ENCODE peak calls at places on chromosomes 5 and 9, in four cellular contexts. F is OCI-LY7, W is GM23248, P is hepatocyte. L is an unnamed sample.
A peak's percentile ranks its signal among the peaks of the same experiment; 100 is the strongest.

GRCh38 chr9:114037249-114037648 is 40.9 kb downstream of the AMBP start:
- DNase-seq in F (no peak), W (no peak), P (no peak), L (no peak)

GRCh38 chr9:71793386-71794105 is 25.2 kb upstream of the CEMIP2 start:
- DNase-seq in F (no peak), W (peak; percentile 26), P (peak; percentile 31), L (no peak)

GRCh38 chr9:136264803-136265405 is 19.3 kb upstream of the QSOX2 start:
- DNase-seq in F (no peak), W (no peak), P (no peak), L (no peak)

GRCh38 chr5:57804007-57804444 is 321.4 kb upstream of the ACTBL2 start:
- DNase-seq in F (no peak), W (peak; percentile 83), P (no peak), L (no peak)

GRCh38 chr9:122008559-122008958 is 84.5 kb downstream of the TTLL11 start:
- DNase-seq in F (no peak), W (no peak), P (no peak), L (no peak)

GRCh38 chr5:132457371-132458225 is 33.0 kb downstream of the IRF1 start:
- DNase-seq in F (peak; percentile 75), W (peak; percentile 92), P (no peak), L (no peak)

GRCh38 chr9:81717061-81717746 is 27.9 kb upstream of the TLE1 start:
- DNase-seq in F (no peak), W (no peak), P (no peak), L (no peak)

GRCh38 chr5:131630963-131631350 is 4.1 kb downstream of the RAPGEF6 start:
- DNase-seq in F (no peak), W (peak; percentile 43), P (no peak), L (no peak)

GRCh38 chr9:126373241-126373640 is 46.6 kb downstream of the MVB12B start:
- DNase-seq in F (no peak), W (peak; percentile 62), P (no peak), L (peak; percentile 62)

GRCh38 chr9:106921341-106921899 is 58.5 kb downstream of the ZNF462 start:
- DNase-seq in F (no peak), W (peak; percentile 59), P (peak; percentile 91), L (no peak)

GRCh38 chr5:533243-534005 is 9.2 kb upstream of the SLC9A3 start:
- DNase-seq in F (no peak), W (no peak), P (no peak), L (no peak)

GRCh38 chr9:110029422-110029814 is 178.5 kb downstream of the C9orf152 start:
- DNase-seq in F (no peak), W (peak; percentile 89), P (peak; percentile 78), L (peak; percentile 46)

GRCh38 chr9:4228606-4229005 is 71.3 kb downstream of the GLIS3 start:
- DNase-seq in F (no peak), W (peak; percentile 63), P (peak; percentile 48), L (no peak)

GRCh38 chr9:22055090-22055489 is 46.0 kb upstream of the CDKN2B start:
- DNase-seq in F (no peak), W (no peak), P (no peak), L (no peak)

GRCh38 chr9:90296539-90296938 is 346.1 kb downstream of the DIRAS2 start:
- DNase-seq in F (no peak), W (no peak), P (no peak), L (no peak)

GRCh38 chr5:164708831-164709230 is 1203.4 kb downstream of the MAT2B start:
- DNase-seq in F (no peak), W (no peak), P (peak; percentile 5), L (no peak)

GRCh38 chr9:137793196-137793841 is 84.3 kb upstream of the CACNA1B start:
- DNase-seq in F (no peak), W (no peak), P (no peak), L (no peak)

GRCh38 chr5:106691701-106692100 is 979.0 kb downstream of the EFNA5 start:
- DNase-seq in F (no peak), W (no peak), P (no peak), L (no peak)

GRCh38 chr5:97545856-97546570 is 363.0 kb upstream of the RIOK2 start:
- DNase-seq in F (no peak), W (peak; percentile 55), P (no peak), L (no peak)

GRCh38 chr9:134325096-134325812 is 1.0 kb upstream of the RXRA start:
- DNase-seq in F (no peak), W (peak; percentile 82), P (peak; percentile 75), L (peak; percentile 45)

GRCh38 chr5:79261907-79262306 is 26.0 kb downstream of the JMY start:
- DNase-seq in F (peak; percentile 67), W (no peak), P (no peak), L (no peak)
- H4K20me1 ChIP-seq in F (no peaks in the 10 kb centered on the region), W (no peaks in the 10 kb centered on the region), P (peaks cover 12% of the 10 kb centered on the region), L (peaks cover 5% of the 10 kb centered on the region)

DNA sequence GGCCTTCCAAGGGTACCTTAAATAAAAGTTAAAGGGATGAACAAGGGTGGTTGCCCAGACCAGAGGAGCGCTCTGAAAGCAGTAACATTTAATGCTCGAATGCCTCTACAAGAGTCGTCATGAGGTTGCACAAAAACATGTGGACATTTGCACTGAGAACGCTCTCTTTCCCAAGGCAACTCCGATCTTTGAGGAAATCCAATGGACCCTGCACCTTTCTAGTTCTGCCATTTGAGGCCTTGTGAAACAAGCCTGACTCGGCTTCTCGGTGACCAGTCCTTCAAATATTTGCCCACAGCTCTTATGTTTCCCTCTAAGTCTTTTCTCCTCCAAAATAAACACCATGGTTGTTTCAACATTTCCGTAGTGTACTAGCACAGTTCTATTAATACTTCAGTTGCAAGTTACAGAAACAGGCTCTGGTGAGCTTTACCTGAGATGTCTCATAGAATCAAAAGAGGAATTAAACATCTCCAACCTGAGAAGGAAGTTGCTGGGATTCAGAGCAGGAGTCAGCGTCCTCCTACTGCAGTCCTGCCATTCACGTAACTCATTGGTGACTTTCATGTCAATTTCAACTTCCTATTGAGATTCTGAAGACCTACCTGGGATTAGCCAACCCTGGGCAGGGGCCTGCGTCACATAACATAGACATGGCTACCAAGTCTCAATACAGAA is 168.8 kb upstream of the RAI14 start:
- DNase-seq in F (no peak), W (peak; percentile 94), P (peak; percentile 55), L (peak; percentile 53)
- H2AFZ ChIP-seq in F (no peak overlapping the region), W (no peak overlapping the region), P (no peak overlapping the region), L (peak overlapping the region; percentile 60)

DNA sequence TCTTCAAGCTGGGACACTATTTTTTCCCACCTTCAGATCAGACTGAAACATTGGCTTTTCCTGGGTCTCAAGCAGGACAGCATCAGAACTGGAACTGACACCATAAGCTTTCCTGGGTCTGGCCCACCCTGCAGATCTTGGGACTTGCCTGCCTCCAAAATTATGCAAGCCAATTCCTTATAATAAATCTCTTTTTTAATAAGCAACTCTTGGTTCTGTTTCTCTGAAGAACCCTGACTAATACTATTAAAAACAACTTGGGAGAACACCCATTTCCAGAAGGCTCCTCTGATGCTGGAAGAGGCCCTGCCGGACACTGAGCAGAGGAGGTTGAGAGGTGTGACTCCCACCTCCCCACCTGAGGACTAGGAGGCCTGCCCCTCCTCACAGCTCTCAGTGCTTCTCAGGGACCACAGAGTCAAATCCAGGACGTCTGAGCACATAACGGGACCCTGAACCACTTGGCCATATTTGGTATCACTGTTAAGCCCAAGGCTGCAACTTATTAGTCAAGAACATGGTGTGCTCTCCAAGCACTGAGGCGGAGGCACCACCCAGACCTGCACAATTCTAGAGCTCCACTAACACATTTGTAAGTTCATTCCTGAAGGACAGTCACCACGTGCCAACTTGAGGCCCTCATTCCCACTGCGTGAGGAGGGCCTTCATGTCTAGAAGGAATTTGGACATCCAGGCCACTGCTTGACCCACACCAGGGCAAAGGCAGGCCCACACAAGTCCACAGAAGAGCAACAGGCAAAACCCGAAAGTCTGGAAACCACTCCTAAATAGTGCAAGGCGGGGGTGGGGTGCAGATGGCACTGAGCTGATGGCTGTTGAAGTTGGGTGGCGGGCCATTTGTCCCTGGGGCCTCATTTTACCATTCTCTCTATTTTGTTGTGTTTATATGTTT is 9.5 kb downstream of the SHC3 start:
- DNase-seq in F (no peak), W (no peak), P (no peak), L (peak; percentile 41)
- H3K9me2 ChIP-seq in F (no peaks in the 10 kb centered on the region), W (no peaks in the 10 kb centered on the region), P (no peaks in the 10 kb centered on the region), L (no peaks in the 10 kb centered on the region)

GRCh38 chr5:146457431-146457830 is 10.3 kb downstream of the TCERG1 start:
- DNase-seq in F (no peak), W (no peak), P (no peak), L (no peak)
- H4K20me1 ChIP-seq in F (peaks cover 62% of the 10 kb centered on the region), W (peaks cover 13% of the 10 kb centered on the region), P (peaks cover 41% of the 10 kb centered on the region), L (peaks cover 87% of the 10 kb centered on the region)

GRCh38 chr5:163269624-163270023 is 167.8 kb upstream of the CCNG1 start:
- DNase-seq in F (peak; percentile 0), W (no peak), P (peak; percentile 46), L (no peak)
- H2AFZ ChIP-seq in F (no peak overlapping the region), W (no peak overlapping the region), P (no peak overlapping the region), L (no peak overlapping the region)

GRCh38 chr5:116911074-116911473 is 336.5 kb upstream of the SEMA6A start:
- DNase-seq in F (peak; percentile 52), W (no peak), P (no peak), L (no peak)

GRCh38 chr5:116914869-116915504 is 340.4 kb upstream of the SEMA6A start:
- DNase-seq in F (no peak), W (no peak), P (no peak), L (no peak)
- H3K9me2 ChIP-seq in F (no peaks in the 10 kb centered on the region), W (no peaks in the 10 kb centered on the region), P (no peaks in the 10 kb centered on the region), L (no peaks in the 10 kb centered on the region)

DNA sequence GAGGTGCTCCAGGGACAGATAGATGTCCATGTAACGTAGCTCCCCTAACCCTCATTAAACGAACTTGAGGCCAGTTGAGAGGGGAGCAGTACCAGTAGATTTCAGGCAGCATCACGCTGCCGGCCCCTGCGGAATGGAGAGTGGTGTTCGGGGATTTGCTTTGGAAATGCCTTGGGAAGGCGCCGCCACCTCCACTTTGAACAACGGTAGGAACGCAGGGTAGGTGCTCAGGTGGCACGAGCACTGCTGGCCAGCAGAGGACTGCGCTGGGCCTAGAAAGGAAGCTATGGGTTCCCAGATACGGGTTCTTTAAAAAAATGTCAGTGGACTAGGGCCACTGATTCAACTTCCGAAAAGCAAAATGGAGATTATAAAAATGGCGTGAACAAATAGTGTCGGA is 271.8 kb downstream of the FANCC start:
- DNase-seq in F (no peak), W (no peak), P (no peak), L (no peak)
- H4K20me1 ChIP-seq in F (no peaks in the 10 kb centered on the region), W (peaks cover 9% of the 10 kb centered on the region), P (peaks cover 28% of the 10 kb centered on the region), L (peaks cover 50% of the 10 kb centered on the region)

GRCh38 chr9:130668196-130668595 is 3.8 kb downstream of the PRDM12 start:
- DNase-seq in F (no peak), W (no peak), P (no peak), L (no peak)
- H2AFZ ChIP-seq in F (no peak overlapping the region), W (no peak overlapping the region), P (no peak overlapping the region), L (no peak overlapping the region)

DNA sequence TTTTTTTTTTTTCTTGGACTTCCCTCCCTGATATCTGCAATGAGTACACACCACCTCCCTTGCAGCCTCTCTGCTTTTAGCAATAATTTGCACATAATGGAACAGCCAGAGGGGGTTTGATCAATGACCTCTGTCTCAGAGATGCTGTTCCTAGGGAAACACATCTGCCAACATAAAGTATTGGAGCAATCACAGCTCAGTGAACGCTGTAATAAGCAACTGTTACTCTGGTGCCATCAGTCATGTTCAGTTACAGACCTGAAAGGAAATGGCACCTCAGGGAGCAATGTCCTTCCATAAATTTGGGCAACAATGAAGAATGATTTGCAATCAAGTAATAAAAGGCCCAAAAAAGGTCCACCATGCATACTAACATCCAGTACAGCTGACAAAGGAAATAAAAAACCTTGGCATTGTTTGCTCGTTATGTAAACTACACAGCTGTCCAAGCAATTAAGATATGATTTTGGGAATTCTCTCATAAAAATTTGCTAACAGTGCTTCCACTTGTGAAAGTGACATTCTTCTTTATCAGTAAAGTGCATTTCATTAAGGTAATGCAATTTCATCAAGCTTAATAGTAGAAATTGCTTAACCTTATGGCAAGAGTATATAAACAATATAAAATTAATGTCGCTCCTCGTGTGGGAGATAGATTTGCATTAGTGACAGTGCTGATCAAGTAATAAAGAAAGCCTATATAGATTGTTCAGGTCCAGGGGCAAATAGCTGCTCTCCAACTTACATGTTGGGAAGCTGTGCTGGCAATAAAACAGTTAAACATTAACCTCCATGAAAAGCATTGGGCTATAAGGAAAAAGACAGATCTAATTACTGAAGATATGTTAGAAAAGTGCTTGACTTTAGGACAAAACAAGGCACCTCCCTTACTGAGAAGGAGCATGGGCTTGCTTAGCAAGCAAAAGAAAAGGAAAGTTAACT is 167.7 kb downstream of the RASEF start:
- DNase-seq in F (no peak), W (no peak), P (peak; percentile 26), L (no peak)
- H3K9me2 ChIP-seq in F (no peaks in the 10 kb centered on the region), W (no peaks in the 10 kb centered on the region), P (no peaks in the 10 kb centered on the region), L (no peaks in the 10 kb centered on the region)